ENCODE peak calls at places on chromosomes 4 and X, in six cellular contexts. O is CD8-positive, alpha-beta memory T cell; R is Karpas-422; P is IMR-90; D is H54; J is brain pericyte. W is an unnamed sample.

GRCh38 chrX:153685751-153686676 is 1.7 kb upstream of the SLC6A8 start:
- DNase-seq in O (no peak), J (no peak), D (no peak), R (no peak), P (no peak), W (no peak)

GRCh38 chr4:140092094-140092820 is 61.7 kb downstream of the MAML3 start:
- DNase-seq in R (no peak), O (no peak), D (no peak), P (no peak), J (no peak), W (no peak)

GRCh38 chr4:82145850-82146249 is 227.9 kb downstream of the HNRNPD start:
- DNase-seq in O (no peak), D (no peak), R (no peak), P (no peak), J (no peak), W (no peak)

GRCh38 chrX:63747331-63747730 is 37.7 kb downstream of the ARHGEF9 start:
- DNase-seq in D (no peak), O (no peak), P (peak), R (no peak), J (peak), W (no peak)

GRCh38 chr4:148052448-148052847 is 320.6 kb downstream of the ARHGAP10 start:
- DNase-seq in R (no peak), O (peak), J (no peak), P (peak), D (no peak), W (peak)

GRCh38 chr4:133154725-133155124 is 5.6 kb downstream of the PCDH10 start:
- DNase-seq in P (peak), D (no peak), R (peak), J (no peak), O (no peak), W (no peak)

GRCh38 chrX:77742788-77743476 is 43.1 kb downstream of the ATRX start:
- DNase-seq in J (no peak), D (no peak), O (no peak), P (no peak), R (no peak), W (no peak)

GRCh38 chr4:107248571-107248970 is 212.5 kb upstream of the DKK2 start:
- DNase-seq in P (peak), D (no peak), O (no peak), J (no peak), R (no peak), W (no peak)

GRCh38 chr4:141759796-141760425 is 123.5 kb downstream of the IL15 start:
- DNase-seq in J (no peak), O (no peak), R (no peak), P (peak), D (no peak), W (no peak)

GRCh38 chr4:23373269-23373668 is 516.6 kb downstream of the PPARGC1A start:
- DNase-seq in D (peak), R (no peak), P (peak), O (no peak), J (no peak), W (no peak)

GRCh38 chrX:74179936-74180454 is 124.0 kb upstream of the ZCCHC13 start:
- DNase-seq in J (no peak), P (no peak), O (no peak), D (no peak), R (no peak), W (no peak)

GRCh38 chr4:107896158-107896645 is 35.1 kb upstream of the CYP2U1 start:
- DNase-seq in P (peak), D (peak), O (no peak), J (peak), R (no peak), W (no peak)

GRCh38 chr4:94455081-94455480 is 3.3 kb downstream of the PDLIM5 start:
- DNase-seq in J (no peak), P (peak), O (no peak), D (no peak), R (no peak), W (no peak)

GRCh38 chr4:113657834-113658233 is 103.7 kb downstream of the CAMK2D start:
- DNase-seq in O (no peak), D (no peak), R (no peak), P (peak), J (peak), W (no peak)

GRCh38 chrX:121579016-121579760 is 531.8 kb downstream of the GLUD2 start:
- DNase-seq in R (peak), O (no peak), J (no peak), D (no peak), P (no peak), W (no peak)

GRCh38 chr4:39542633-39543393 is 15.6 kb upstream of the UGDH start:
- DNase-seq in O (no peak), R (no peak), D (no peak), J (no peak), P (no peak), W (no peak)

GRCh38 chrX:16517206-16517605 is 132.8 kb upstream of the S100G start:
- DNase-seq in R (no peak), P (peak), D (no peak), J (no peak), O (no peak), W (no peak)